ENCODE peak calls at places on chromosome X, in nine cellular contexts. L, Q, R, M, D, H, A, K and B are unnamed samples. For H3K9me3, the result is how much of the 10 kb centered on the place peaks cover.

GRCh38 chrX:74492720-74493201 is 71.5 kb downstream of the SLC16A2 start:
- DNase-seq in R (no peak), D (peak), L (no peak), M (no peak), Q (no peak), H (no peak), A (peak), K (no peak), B (no peak)

GRCh38 chrX:147912093-147912801 is 528 bp downstream of the FMR1 start:
- DNase-seq in R (peak), L (peak), M (peak), K (no peak), D (peak), H (peak), Q (peak), A (peak), B (peak)

GRCh38 chrX:2325076-2325784 is 175.5 kb downstream of the DHRSX start:
- DNase-seq in D (no peak), Q (no peak), R (peak), L (peak), H (peak), K (no peak), M (peak), A (peak), B (peak)

GRCh38 chrX:136920001-136920400 is 39.5 kb upstream of the RBMX start:
- DNase-seq in M (no peak), L (no peak), H (no peak), D (no peak), A (no peak), R (no peak), K (no peak), Q (no peak), B (no peak)

GRCh38 chrX:139194571-139195280 is 335.8 kb upstream of the F9 start:
- DNase-seq in H (peak), L (peak), Q (no peak), M (peak), D (no peak), R (peak), A (no peak), K (no peak), B (peak)

GRCh38 chrX:154516655-154517100 is 646 bp upstream of the FAM3A start:
- DNase-seq in Q (peak), R (no peak), L (peak), A (peak), K (no peak), D (no peak), H (no peak), M (no peak), B (no peak)

GRCh38 chrX:67563469-67564448 is 19.9 kb downstream of the AR start:
- DNase-seq in L (peak), Q (peak), R (no peak), A (peak), D (no peak), H (no peak), K (no peak), M (no peak), B (no peak)

GRCh38 chrX:63330681-63331080 is 20.5 kb downstream of the SPIN4 start:
- DNase-seq in R (peak), K (no peak), L (no peak), D (no peak), A (peak), M (no peak), H (no peak), Q (no peak), B (peak)

GRCh38 chrX:154719132-154719675 is 31.7 kb downstream of the GAB3 start:
- DNase-seq in A (peak), H (no peak), K (no peak), L (peak), R (no peak), D (no peak), Q (no peak), M (no peak), B (no peak)

GRCh38 chrX:47958943-47959342 is 44.8 kb downstream of the ZNF182 start:
- DNase-seq in L (no peak), Q (no peak), M (no peak), D (no peak), A (peak), K (no peak), H (no peak), R (no peak), B (no peak)

GRCh38 chrX:17375631-17376380 is 806 bp downstream of the NHS start:
- DNase-seq in K (no peak), L (peak), Q (peak), M (peak), H (peak), D (peak), R (no peak), A (peak), B (peak)

GRCh38 chrX:17377795-17378194 is 2.8 kb downstream of the NHS start:
- DNase-seq in H (no peak), D (no peak), M (no peak), A (no peak), R (no peak), Q (no peak), K (no peak), L (peak), B (no peak)

GRCh38 chrX:17377047-17377692 is 2.2 kb downstream of the NHS start:
- DNase-seq in M (peak), R (no peak), A (peak), H (peak), D (peak), L (peak), Q (peak), K (no peak), B (peak)

GRCh38 chrX:17376381-17377046 is 1.5 kb downstream of the NHS start:
- DNase-seq in H (peak), M (no peak), D (peak), L (peak), Q (peak), A (no peak), K (no peak), R (no peak), B (peak)

DNA sequence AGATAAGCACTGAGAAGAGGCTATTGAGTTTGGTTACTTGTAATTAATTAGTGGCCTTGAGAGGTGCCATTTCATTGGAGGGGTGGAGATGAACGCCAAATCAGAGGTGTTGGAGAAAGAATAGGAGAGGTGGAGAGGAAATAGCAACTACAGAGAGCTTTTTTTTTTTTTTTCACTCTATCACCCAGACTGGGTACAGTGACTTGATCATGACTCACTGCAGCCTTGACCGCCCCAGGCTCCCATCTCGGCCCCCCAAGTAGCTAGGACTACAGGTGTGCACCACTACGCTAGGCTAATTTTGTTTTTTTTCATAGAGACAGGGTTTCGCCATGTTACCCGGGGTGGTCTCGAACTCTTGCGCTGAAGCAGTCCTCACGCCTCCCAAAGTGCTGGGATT is 5.2 kb downstream of the NHS start:
- DNase-seq in K (no peak), Q (no peak), H (no peak), D (no peak), A (no peak), M (no peak), R (no peak), L (no peak), B (no peak)
- H3K9me3 ChIP-seq in K (under half), Q (under half), H (under half), D (under half), A (under half), M (under half), R (under half), L (under half), B (under half)

DNA sequence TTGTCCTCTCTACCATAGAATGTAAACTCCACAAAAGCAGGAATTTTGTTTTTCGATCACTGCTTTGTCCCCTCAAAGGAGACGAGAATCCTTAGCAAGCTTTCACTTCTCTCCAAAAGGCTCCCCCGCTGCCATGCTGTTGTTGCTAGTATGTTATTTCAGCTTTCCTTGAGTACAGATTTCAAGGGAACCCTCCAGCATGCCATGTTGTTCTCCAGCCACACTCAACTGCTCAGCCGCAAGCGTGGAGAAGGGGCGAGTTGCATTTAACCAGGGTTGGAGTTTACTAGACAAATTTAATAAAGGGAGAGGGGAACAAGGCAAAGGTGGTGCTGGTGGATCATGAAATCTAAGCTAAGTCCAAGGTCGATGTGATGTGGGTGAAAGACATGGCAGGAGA is 23.1 kb downstream of the NSDHL start:
- DNase-seq in K (no peak), A (no peak), L (no peak), H (no peak), M (no peak), Q (no peak), D (no peak), R (no peak), B (no peak)
- H3K9me3 ChIP-seq in K (under half), A (under half), L (under half), H (under half), M (under half), Q (under half), D (under half), R (under half), B (under half)

DNA sequence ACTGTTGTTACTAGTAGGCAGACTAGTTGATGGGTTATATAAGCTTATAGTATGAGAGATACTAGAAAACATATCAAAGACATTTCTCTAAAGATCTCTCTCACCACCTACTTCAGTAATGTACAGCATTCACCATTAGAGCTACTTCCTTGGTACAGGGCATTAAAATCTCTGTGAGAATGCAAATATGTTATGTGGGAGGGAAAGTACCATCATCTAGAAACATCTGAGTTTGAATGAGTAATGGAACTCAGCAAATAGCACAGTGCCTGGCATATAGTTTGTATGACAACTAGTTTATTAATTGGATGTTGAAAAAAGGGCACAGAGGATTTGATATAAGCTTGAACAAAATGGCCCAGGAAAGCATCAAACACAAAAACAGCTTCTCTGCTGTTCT is 211.1 kb downstream of the GLUD2 start:
- DNase-seq in L (no peak), Q (no peak), D (no peak), A (no peak), M (no peak), R (no peak), K (no peak), H (no peak), B (no peak)
- H3K9me3 ChIP-seq in L (under half), Q (under half), D (under half), A (under half), M (under half), R (under half), K (under half), H (under half), B (under half)

GRCh38 chrX:8319359-8319758 is 145.3 kb upstream of the VCX3B start:
- DNase-seq in R (no peak), M (no peak), L (no peak), H (no peak), K (no peak), Q (no peak), A (no peak), D (no peak), B (no peak)
- H3K9me3 ChIP-seq in R (under half), M (under half), L (under half), H (under half), K (under half), Q (under half), A (under half), D (under half), B (under half)

GRCh38 chrX:57752866-57753265 is 72.8 kb upstream of the NLRP2B start:
- DNase-seq in D (no peak), Q (no peak), A (no peak), R (no peak), M (no peak), K (no peak), H (no peak), L (no peak), B (no peak)
- H3K9me3 ChIP-seq in D (under half), Q (under half), A (under half), R (under half), M (under half), K (under half), H (under half), L (under half), B (under half)

GRCh38 chrX:17564689-17565409 is 172.4 kb upstream of the SCML1 start:
- DNase-seq in L (peak), M (no peak), K (no peak), H (no peak), Q (peak), D (no peak), R (peak), A (peak), B (no peak)
- H3K9me3 ChIP-seq in L (under half), M (under half), K (under half), H (under half), Q (under half), D (under half), R (under half), A (under half), B (under half)